ENCODE peak calls at places on chromosomes 7 and 10, in seven cellular contexts. G is SK-N-SH, T is MM.1S, Z is fibroblast of lung, U is cardiac fibroblast, K is GM12864, Y is aorta. F is an unnamed sample.

GRCh38 chr7:81470724-81471379 is 299.0 kb downstream of the HGF start:
- DNase-seq in G (no peak), K (no peak), Z (no peak), Y (no peak), T (no peak), U (no peak), F (no peak)

GRCh38 chr10:107487284-107487683 is 322.8 kb upstream of the SORCS1 start:
- DNase-seq in Z (no peak), T (no peak), K (no peak), G (no peak), U (no peak), Y (no peak), F (no peak)

GRCh38 chr7:48101880-48102448 is 12.9 kb downstream of the UPP1 start:
- DNase-seq in G (no peak), K (no peak), Y (no peak), T (no peak), U (no peak), Z (no peak), F (no peak)

GRCh38 chr7:129315916-129316315 is 91.1 kb downstream of the AHCYL2 start:
- DNase-seq in U (peak; percentile 52), G (no peak), T (no peak), Y (no peak), K (no peak), Z (peak; percentile 27), F (no peak)

GRCh38 chr7:51314726-51315125 is 1.9 kb downstream of the COBL start:
- DNase-seq in G (no peak), U (no peak), Z (no peak), T (no peak), K (no peak), Y (no peak), F (no peak)

GRCh38 chr10:77368006-77368405 is 269.6 kb downstream of the KCNMA1 start:
- DNase-seq in Y (no peak), K (no peak), U (no peak), T (no peak), Z (no peak), G (no peak), F (no peak)

GRCh38 chr10:110893559-110894179 is 21.9 kb downstream of the PDCD4 start:
- DNase-seq in K (no peak), Z (peak; percentile 33), T (peak; percentile 75), Y (no peak), G (peak; percentile 41), U (peak; percentile 71), F (peak; percentile 39)

GRCh38 chr10:48439031-48439430 is 132.6 kb downstream of the MAPK8 start:
- DNase-seq in K (no peak), Y (no peak), U (peak; percentile 55), G (no peak), T (no peak), Z (peak; percentile 82), F (no peak)

GRCh38 chr7:101216001-101216859 is 1.2 kb downstream of the PLOD3 start:
- DNase-seq in K (no peak), Y (no peak), G (no peak), T (no peak), U (peak; percentile 36), Z (no peak), F (no peak)

GRCh38 chr7:117827861-117828260 is 45.4 kb downstream of the CTTNBP2 start:
- DNase-seq in G (no peak), K (no peak), T (no peak), Y (no peak), Z (peak; percentile 94), U (no peak), F (no peak)

GRCh38 chr10:5252177-5253037 is 55.8 kb downstream of the AKR1C4 start:
- DNase-seq in T (no peak), U (peak; percentile 29), Y (no peak), G (no peak), Z (no peak), K (no peak), F (no peak)

GRCh38 chr7:2687881-2688318 is at the start of gene AMZ1:
- DNase-seq in G (peak; percentile 80), T (no peak), K (no peak), U (no peak), Z (no peak), Y (no peak), F (no peak)
- H3K4me3 ChIP-seq in G (peak within 1 kb of the TSS; percentile 50), T (peak within 1 kb of the TSS; percentile 16), K (peak within 1 kb of the TSS; percentile 43), U (peak within 1 kb of the TSS; percentile 27), Z (no peak within 1 kb of the TSS), Y (no peak within 1 kb of the TSS), F (no peak within 1 kb of the TSS)

GRCh38 chr10:17351506-17351905 is 102.9 kb downstream of the ST8SIA6 start:
- DNase-seq in G (no peak), U (no peak), Y (no peak), K (no peak), Z (no peak), T (no peak), F (no peak)

GRCh38 chr10:17349717-17350116 is 104.7 kb downstream of the ST8SIA6 start:
- DNase-seq in Z (peak; percentile 58), T (no peak), K (no peak), U (no peak), G (no peak), Y (no peak), F (no peak)

GRCh38 chr10:17344206-17344605 is 110.2 kb downstream of the ST8SIA6 start:
- DNase-seq in G (no peak), T (no peak), U (no peak), Z (peak; percentile 22), Y (no peak), K (no peak), F (no peak)

GRCh38 chr10:17349009-17349349 is 105.4 kb downstream of the ST8SIA6 start:
- DNase-seq in G (peak; percentile 16), Z (no peak), K (no peak), U (no peak), Y (no peak), T (no peak), F (no peak)

DNA sequence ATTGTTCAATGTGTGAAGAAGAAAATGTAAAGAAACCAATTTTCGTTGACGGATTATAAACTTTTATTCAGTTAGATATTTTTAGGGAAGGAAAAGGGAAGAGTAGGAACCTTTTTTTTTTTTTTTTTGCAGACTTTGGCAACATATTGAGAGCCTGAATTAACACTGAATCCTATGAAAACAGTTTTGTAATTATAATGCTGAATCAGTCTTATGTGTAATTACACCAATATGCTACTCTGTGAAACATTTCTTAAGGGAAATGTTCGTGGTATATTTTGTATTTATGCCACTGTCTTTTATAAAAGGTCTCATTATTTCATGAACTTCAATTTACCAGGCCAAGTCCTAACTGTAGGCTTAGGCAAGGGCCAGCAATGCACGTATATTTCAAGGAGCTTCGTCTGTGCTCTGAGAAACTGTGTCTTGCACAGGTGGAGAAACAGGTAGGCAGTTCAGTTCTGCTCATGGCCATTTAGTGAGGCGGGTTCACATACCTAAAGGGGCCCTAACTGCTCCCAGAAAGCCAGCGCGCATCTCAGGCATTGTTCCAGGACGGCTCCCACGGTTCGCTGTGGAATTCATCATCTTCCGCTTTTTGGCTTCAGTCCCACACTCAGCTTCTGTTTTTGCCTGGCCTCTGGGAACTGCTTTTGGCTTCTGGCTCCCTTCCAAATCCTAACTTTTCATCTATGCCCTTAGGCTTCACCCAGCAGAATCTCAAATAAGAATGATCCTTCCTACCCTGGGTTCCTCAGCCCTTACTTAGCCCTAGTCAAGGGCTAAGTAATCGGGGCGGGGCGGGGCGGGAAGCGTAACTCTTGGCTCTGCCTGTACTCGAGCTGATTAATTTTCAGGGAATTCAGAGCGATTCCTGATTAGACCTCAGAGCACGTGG is 106.0 kb downstream of the ST8SIA6 start:
- DNase-seq in T (no peak), K (no peak), Y (peak; percentile 90), U (peak; percentile 93), Z (peak; percentile 94), G (peak; percentile 61), F (no peak)
- H3K4me3 ChIP-seq in T (no peak overlapping the region), K (no peak overlapping the region), Y (peak overlapping the region; percentile 47), U (peak overlapping the region; percentile 4), Z (peak overlapping the region; percentile 57), G (peak overlapping the region; percentile 24), F (no peak overlapping the region)

GRCh38 chr10:116707981-116708380 is 34.4 kb downstream of the HSPA12A start:
- DNase-seq in Y (no peak), T (no peak), K (no peak), Z (peak; percentile 19), U (no peak), G (no peak), F (no peak)
- H3K4me3 ChIP-seq in Y (no peak overlapping the region), T (no peak overlapping the region), K (no peak overlapping the region), Z (no peak overlapping the region), U (no peak overlapping the region), G (no peak overlapping the region), F (no peak overlapping the region)

DNA sequence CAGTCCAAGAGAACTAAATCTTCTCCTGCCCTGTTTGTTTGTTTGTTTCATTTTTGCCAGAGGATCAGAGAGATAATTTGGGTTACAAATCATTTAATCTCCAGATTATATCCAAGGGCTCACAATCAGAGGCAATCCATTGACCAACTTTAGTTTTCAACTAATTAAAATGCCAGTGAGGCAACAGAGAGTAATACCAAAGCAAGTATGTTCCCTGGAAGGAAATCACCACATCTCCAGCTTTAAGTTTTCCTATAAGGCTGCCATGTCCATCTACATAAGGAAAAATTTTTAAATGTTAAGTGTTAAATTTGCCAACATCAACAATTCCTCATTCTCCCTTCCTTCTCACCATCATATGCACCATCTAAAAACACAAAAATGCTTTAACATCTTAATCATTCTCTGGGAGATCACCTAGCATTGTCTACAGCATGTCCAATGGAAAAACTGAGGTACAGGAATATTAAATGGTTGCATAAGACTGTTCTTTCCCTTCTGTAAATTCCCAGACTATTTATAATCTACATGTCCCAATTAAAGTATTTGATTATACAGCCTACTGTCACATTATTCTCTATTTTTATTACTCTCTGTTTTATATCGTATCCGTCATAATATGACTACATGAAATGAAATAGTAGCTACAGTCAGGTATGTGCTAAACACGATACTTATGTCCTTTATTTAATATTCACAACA is 14.1 kb downstream of the USP54 start:
- DNase-seq in T (no peak), Z (peak; percentile 31), K (no peak), U (no peak), G (no peak), Y (no peak), F (no peak)
- H3K4me3 ChIP-seq in T (no peak overlapping the region), Z (no peak overlapping the region), K (no peak overlapping the region), U (no peak overlapping the region), G (no peak overlapping the region), Y (no peak overlapping the region), F (no peak overlapping the region)

GRCh38 chr10:36116751-36117150 is 474.7 kb upstream of the FZD8 start:
- DNase-seq in K (no peak), Y (no peak), Z (no peak), T (no peak), G (no peak), U (no peak), F (no peak)

GRCh38 chr10:36114913-36115312 is 472.8 kb upstream of the FZD8 start:
- DNase-seq in Y (no peak), Z (peak; percentile 86), K (no peak), G (no peak), U (peak; percentile 92), T (no peak), F (no peak)

GRCh38 chr10:36111676-36112075 is 469.6 kb upstream of the FZD8 start:
- DNase-seq in Z (no peak), T (no peak), K (no peak), Y (no peak), G (no peak), U (no peak), F (no peak)

GRCh38 chr10:36115364-36115763 is 473.3 kb upstream of the FZD8 start:
- DNase-seq in G (no peak), Y (no peak), U (no peak), K (no peak), T (no peak), Z (no peak), F (no peak)

GRCh38 chr10:36114141-36114540 is 472.0 kb upstream of the FZD8 start:
- DNase-seq in T (no peak), Z (peak; percentile 32), U (no peak), Y (no peak), G (no peak), K (no peak), F (no peak)
- H3K4me3 ChIP-seq in T (no peak overlapping the region), Z (no peak overlapping the region), U (no peak overlapping the region), Y (no peak overlapping the region), G (no peak overlapping the region), K (no peak overlapping the region), F (no peak overlapping the region)